ENCODE peak calls at places on chromosomes 13 and 19, in seven cellular contexts. X, N, L, T, F, U and M are unnamed samples.

GRCh38 chr13:80558074-80558473 is 217.1 kb upstream of the SPRY2 start:
- DNase-seq in N (no peak), L (no peak), F (no peak), X (no peak), T (no peak), U (no peak), M (no peak)

GRCh38 chr13:38462605-38463004 is 113.0 kb downstream of the UFM1 start:
- DNase-seq in T (no peak), U (no peak), X (no peak), L (no peak), F (no peak), N (no peak), M (no peak)

GRCh38 chr13:85520445-85520844 is 278.8 kb downstream of the SLITRK6 start:
- DNase-seq in F (no peak), L (no peak), N (peak), U (no peak), T (no peak), X (peak), M (no peak)

GRCh38 chr19:756232-756631 is 5.3 kb downstream of the MISP start:
- DNase-seq in L (no peak), X (peak), T (no peak), N (peak), U (no peak), F (peak), M (no peak)

GRCh38 chr19:33260628-33261418 is 35.2 kb upstream of the SLC7A10 start:
- DNase-seq in X (no peak), L (no peak), N (no peak), T (no peak), F (no peak), U (peak), M (no peak)

GRCh38 chr13:23202383-23202782 is 21.6 kb downstream of the SGCG start:
- DNase-seq in T (no peak), X (peak), F (no peak), L (no peak), U (no peak), N (no peak), M (no peak)

GRCh38 chr13:76656496-76656895 is 229.7 kb downstream of the KCTD12 start:
- DNase-seq in T (no peak), X (no peak), U (no peak), L (no peak), N (no peak), F (no peak), M (no peak)

GRCh38 chr19:6551607-6552450 is 21.0 kb downstream of the TNFSF9 start:
- DNase-seq in L (no peak), F (no peak), N (no peak), U (peak), X (no peak), T (peak), M (peak)

GRCh38 chr19:30423481-30423880 is 51.3 kb downstream of the ZNF536 start:
- DNase-seq in F (no peak), X (no peak), L (no peak), U (no peak), T (no peak), N (no peak), M (no peak)

GRCh38 chr13:52432456-52432855 is 18.0 kb downstream of the VPS36 start:
- DNase-seq in X (no peak), F (no peak), T (no peak), N (no peak), U (no peak), L (no peak), M (no peak)

GRCh38 chr19:11223208-11223607 is 16.2 kb upstream of the ANGPTL8 start:
- DNase-seq in N (no peak), T (no peak), F (no peak), L (no peak), X (no peak), U (no peak), M (no peak)

GRCh38 chr13:49400755-49401659 is 42.9 kb downstream of the CAB39L start:
- DNase-seq in F (no peak), U (peak), N (peak), L (no peak), X (peak), T (no peak), M (no peak)

GRCh38 chr19:55777528-55777927 is 8.6 kb downstream of the RFPL4AL1 start:
- DNase-seq in N (no peak), X (no peak), U (no peak), F (peak), T (no peak), L (no peak), M (no peak)

GRCh38 chr19:17966497-17967257 is at the start of gene KCNN1:
- DNase-seq in L (no peak), N (no peak), X (no peak), F (no peak), T (no peak), U (no peak), M (no peak)

GRCh38 chr19:49189259-49189658 is 31.7 kb downstream of the TRPM4 start:
- DNase-seq in N (no peak), T (no peak), U (no peak), X (no peak), L (no peak), F (no peak), M (no peak)

GRCh38 chr19:29694669-29695627 is 20.1 kb downstream of the C19orf12 start:
- DNase-seq in L (no peak), U (peak), X (peak), F (no peak), N (peak), T (peak), M (peak)

GRCh38 chr19:14091086-14091884 is 734 bp upstream of the SAMD1 start:
- DNase-seq in L (no peak), X (peak), U (peak), F (no peak), T (peak), N (peak), M (peak)

GRCh38 chr13:66347718-66348117 is 882.4 kb downstream of the PCDH9 start:
- DNase-seq in T (no peak), L (no peak), F (no peak), N (peak), X (peak), U (no peak), M (no peak)

GRCh38 chr19:8569066-8569761 is 8.0 kb downstream of the MYO1F start:
- DNase-seq in X (peak), U (peak), F (peak), T (peak), L (peak), N (peak), M (peak)

GRCh38 chr13:40992678-40993077 is 26.4 kb downstream of the ELF1 start:
- DNase-seq in T (no peak), U (no peak), X (peak), N (no peak), L (no peak), F (no peak), M (no peak)

GRCh38 chr19:35170359-35171061 is 16.0 kb downstream of the FXYD5 start:
- DNase-seq in N (no peak), F (no peak), T (no peak), L (no peak), X (no peak), U (no peak), M (no peak)

GRCh38 chr13:32838985-32839384 is 177.2 kb upstream of the KL start:
- DNase-seq in L (no peak), N (peak), F (no peak), T (no peak), X (no peak), U (peak), M (no peak)

GRCh38 chr13:32889986-32890565 is 126.1 kb upstream of the KL start:
- DNase-seq in F (no peak), N (no peak), L (no peak), T (no peak), U (no peak), X (no peak), M (no peak)

GRCh38 chr19:19098084-19098702 is 34.4 kb downstream of the SLC25A42 start:
- DNase-seq in N (no peak), U (no peak), L (no peak), X (peak), T (no peak), F (peak), M (no peak)

GRCh38 chr13:51729853-51730553 is 74.0 kb downstream of the DHRS12 start:
- DNase-seq in N (peak), T (no peak), L (no peak), U (peak), F (no peak), X (peak), M (no peak)

GRCh38 chr19:18156841-18157464 is 4.0 kb downstream of the PIK3R2 start:
- DNase-seq in U (peak), X (peak), F (peak), T (no peak), N (peak), L (no peak), M (no peak)

GRCh38 chr13:29369060-29369743 is 226.3 kb downstream of the SLC7A1 start:
- DNase-seq in T (no peak), U (peak), N (peak), F (peak), L (peak), X (peak), M (no peak)

GRCh38 chr13:73162912-73163911 is 104.4 kb downstream of the KLF5 start:
- DNase-seq in N (no peak), T (no peak), L (no peak), U (no peak), X (peak), F (peak), M (no peak)

GRCh38 chr19:558770-559439 is 13.5 kb upstream of the BSG start:
- DNase-seq in L (no peak), N (peak), F (no peak), T (no peak), U (no peak), X (no peak), M (no peak)

GRCh38 chr13:48731957-48732569 is 78.3 kb downstream of the CYSLTR2 start:
- DNase-seq in T (peak), N (no peak), F (peak), L (no peak), U (peak), X (no peak), M (peak)

GRCh38 chr13:49220856-49221614 is 897 bp downstream of the MLNR start:
- DNase-seq in N (peak), T (no peak), U (no peak), X (no peak), F (no peak), L (no peak), M (no peak)

GRCh38 chr19:41926028-41926860 is 2.0 kb downstream of the ERFL start:
- DNase-seq in L (no peak), X (no peak), U (no peak), T (no peak), N (no peak), F (no peak), M (no peak)

GRCh38 chr19:3494559-3494958 is 5.9 kb downstream of the DOHH start:
- DNase-seq in N (no peak), U (no peak), L (no peak), F (no peak), T (no peak), X (no peak), M (no peak)

GRCh38 chr19:50341091-50341564 is 12.0 kb upstream of the KCNC3 start:
- DNase-seq in N (no peak), U (no peak), L (peak), F (no peak), T (no peak), X (no peak), M (no peak)

GRCh38 chr19:49151339-49152217 is 3.6 kb downstream of the HRC start:
- DNase-seq in N (peak), T (no peak), L (no peak), X (peak), U (peak), F (peak), M (peak)

GRCh38 chr13:44629465-44630183 is 53.5 kb upstream of the TSC22D1 start:
- DNase-seq in T (no peak), U (no peak), F (no peak), L (no peak), N (peak), X (no peak), M (no peak)

DNA sequence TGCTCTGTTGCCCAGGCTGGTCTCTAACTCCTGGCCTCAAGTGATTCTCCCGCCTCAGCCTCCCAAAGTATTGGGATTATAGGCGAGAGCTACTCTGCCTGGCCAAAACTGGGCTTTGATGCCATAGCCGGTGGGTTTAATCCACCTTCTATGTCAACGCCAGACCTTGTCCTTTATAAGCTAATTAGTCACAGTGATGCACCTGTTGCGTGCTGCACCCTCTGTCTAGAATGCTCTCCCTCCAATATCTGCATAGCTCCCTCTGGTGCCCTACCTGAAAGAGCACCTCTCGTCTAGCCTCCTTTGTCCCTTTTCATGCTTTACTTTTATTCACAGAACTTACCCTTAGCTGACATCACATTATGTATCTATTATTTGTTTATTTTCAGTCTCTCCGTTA is 148.2 kb downstream of the USP12 start:
- DNase-seq in T (no peak), N (no peak), F (no peak), U (no peak), L (no peak), X (no peak), M (no peak)
- TF ChIP-seq CTCF in T (no peak), N (no peak), F (no peak), U (no peak), L (no peak), X (no peak), M (no peak)

DNA sequence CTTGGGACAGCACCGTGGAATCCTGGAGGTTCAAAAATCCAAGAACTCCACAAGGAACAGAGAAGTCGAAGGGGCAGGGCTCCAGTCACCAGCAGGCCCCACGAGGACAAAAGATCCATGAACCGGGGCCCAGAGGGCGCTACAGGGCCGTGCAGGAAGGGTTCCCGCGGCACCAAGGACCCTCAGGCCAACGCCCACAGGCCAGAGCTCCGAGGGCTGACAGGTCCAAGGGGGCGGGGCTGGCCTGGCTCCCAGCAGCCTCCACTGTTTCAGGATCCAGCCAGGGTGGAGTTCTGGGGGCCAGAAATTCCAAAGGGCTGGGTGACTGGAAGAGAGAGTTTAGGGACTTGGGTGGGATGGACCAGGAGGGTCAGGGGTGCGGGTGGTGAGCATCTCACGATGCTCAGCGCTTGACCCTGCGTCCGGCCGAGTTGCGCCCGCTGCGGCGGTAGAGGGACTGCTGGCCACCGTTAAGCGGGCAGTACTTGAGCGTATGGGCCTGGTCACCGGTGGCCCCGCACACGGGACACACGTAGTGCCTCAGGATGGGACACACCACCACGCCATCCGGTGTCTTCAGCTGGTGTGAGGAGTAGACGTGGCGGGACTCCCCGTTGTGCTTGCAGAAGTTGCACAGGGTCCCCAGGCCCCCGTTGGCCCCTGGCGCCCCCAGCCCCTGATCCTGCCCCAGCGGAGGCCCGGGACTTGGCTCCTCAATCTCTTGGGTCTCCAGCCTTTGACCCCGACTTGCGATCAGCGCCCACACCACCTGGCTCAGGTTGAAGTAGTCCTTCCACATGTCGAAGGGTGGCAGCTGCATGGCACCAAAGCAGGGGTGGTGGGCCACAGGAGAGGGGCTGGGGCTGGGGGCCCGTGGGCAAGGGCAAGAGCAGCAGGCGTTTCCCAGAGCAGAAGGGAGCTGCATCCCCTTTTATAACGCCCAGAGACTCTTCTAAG is at the start of gene NANOS2:
- DNase-seq in X (no peak), U (no peak), L (no peak), N (no peak), F (peak), T (no peak), M (no peak)
- TF ChIP-seq CTCF in X (no peak), U (no peak), L (peak), N (no peak), F (peak), T (no peak), M (no peak)

GRCh38 chr13:24406524-24406923 is 97.1 kb downstream of the C1QTNF9 start:
- DNase-seq in T (no peak), X (no peak), F (no peak), U (no peak), N (no peak), L (no peak), M (no peak)

DNA sequence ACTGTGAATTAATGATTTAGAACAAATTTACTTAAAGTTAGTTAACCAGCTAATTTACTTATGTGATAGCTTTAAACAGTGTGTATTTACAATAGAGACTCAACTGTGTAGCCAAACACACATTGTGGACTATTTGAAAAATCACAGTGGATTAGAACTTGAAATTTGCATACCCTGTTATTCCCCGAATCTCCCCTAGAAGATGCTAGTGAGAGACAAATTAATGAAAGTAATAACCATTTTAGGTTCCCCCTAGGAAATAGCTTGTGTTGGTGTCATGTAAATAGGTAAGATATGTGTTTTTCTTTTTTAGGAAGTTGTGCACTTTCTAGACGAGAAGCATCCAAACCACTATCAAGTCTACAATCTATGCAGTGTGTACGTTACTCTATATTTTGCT is 98.5 kb downstream of the C1QTNF9 start:
- DNase-seq in T (no peak), X (no peak), U (no peak), N (no peak), F (no peak), L (no peak), M (no peak)
- TF ChIP-seq CTCF in T (no peak), X (no peak), U (no peak), N (no peak), F (no peak), L (peak), M (no peak)

DNA sequence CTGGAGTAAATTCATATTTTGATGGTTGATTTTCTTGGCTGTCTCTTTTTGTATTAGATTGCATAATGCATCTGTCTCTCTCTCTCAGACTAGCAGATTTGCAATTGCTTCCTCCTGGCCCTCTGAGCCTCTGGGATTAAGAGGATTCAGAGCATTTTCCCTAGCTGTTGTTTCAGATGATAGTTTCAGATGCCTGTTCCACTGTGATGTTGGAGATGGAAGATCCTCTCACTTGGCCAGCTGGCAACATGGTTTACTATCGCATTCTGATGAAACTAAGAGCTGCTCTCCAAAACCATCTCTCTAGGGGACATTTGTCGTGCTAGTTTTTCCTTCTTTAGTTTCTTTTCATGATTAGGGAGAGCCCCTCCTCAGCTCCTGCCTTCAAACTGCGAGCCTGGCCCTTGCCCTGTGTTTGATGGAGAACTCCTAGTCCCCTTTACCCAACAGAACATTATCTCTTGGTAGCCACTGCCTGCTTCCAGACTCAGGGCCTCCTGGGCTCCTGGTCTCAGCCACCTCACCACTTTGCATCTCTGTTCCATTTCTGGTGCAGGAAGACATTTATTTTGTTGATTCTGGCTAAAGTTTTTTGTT is 244.6 kb downstream of the B3GLCT start:
- DNase-seq in U (peak), F (no peak), L (no peak), X (no peak), N (no peak), T (no peak), M (no peak)
- TF ChIP-seq CTCF in U (no peak), F (no peak), L (no peak), X (no peak), N (no peak), T (no peak), M (no peak)

GRCh38 chr19:2252481-2253105 is 3.5 kb downstream of the AMH start:
- DNase-seq in T (no peak), L (no peak), X (no peak), N (no peak), F (no peak), U (no peak), M (no peak)

GRCh38 chr19:2255982-2256685 is at the start of gene JSRP1:
- DNase-seq in X (no peak), U (no peak), N (no peak), L (no peak), F (no peak), T (no peak), M (no peak)

GRCh38 chr19:2255112-2255845 is 938 bp downstream of the JSRP1 start:
- DNase-seq in N (no peak), U (no peak), L (no peak), T (no peak), X (no peak), F (no peak), M (no peak)

GRCh38 chr19:2253106-2254051 is 2.8 kb downstream of the JSRP1 start:
- DNase-seq in U (no peak), T (no peak), F (no peak), L (no peak), N (no peak), X (no peak), M (no peak)

GRCh38 chr19:2254052-2254872 is 2.0 kb downstream of the JSRP1 start:
- DNase-seq in N (peak), F (no peak), U (no peak), L (no peak), X (no peak), T (no peak), M (no peak)
- TF ChIP-seq CTCF in N (peak), F (no peak), U (no peak), L (no peak), X (peak), T (no peak), M (no peak)